ENCODE peak calls at places on chromosomes 6 and 20, in five cellular contexts. N is GM12878, U is PC-3, M is heart right ventricle, A is A549. X is an unnamed sample.
A peak's percentile ranks its signal among the peaks of the same experiment; 100 is the strongest.

GRCh38 chr6:123805921-123806320 is 2.3 kb downstream of the NKAIN2 start:
- DNase-seq in U (no peak), N (no peak), M (no peak), A (no peak), X (no peak)

GRCh38 chr6:67629268-67629667 is 1005.8 kb upstream of the ADGRB3 start:
- DNase-seq in N (no peak), U (no peak), M (no peak), A (no peak), X (no peak)

GRCh38 chr6:120378582-120379220 is 955.6 kb downstream of the TBC1D32 start:
- DNase-seq in N (no peak), M (no peak), A (peak; percentile 6), U (peak; percentile 70), X (no peak)

GRCh38 chr20:57290178-57290484 is 23.7 kb upstream of the BMP7 start:
- DNase-seq in M (no peak), N (no peak), A (no peak), U (no peak), X (no peak)

GRCh38 chr6:18177566-18177965 is 22.3 kb downstream of the KDM1B start:
- DNase-seq in U (no peak), A (no peak), M (no peak), N (no peak), X (no peak)

GRCh38 chr6:1068068-1068467 is 243.8 kb upstream of the FOXQ1 start:
- DNase-seq in M (no peak), N (no peak), A (no peak), U (no peak), X (no peak)

GRCh38 chr20:2750343-2751251 is 49.8 kb downstream of the CPXM1 start:
- DNase-seq in U (peak; percentile 44), A (peak; percentile 78), M (no peak), N (no peak), X (peak; percentile 86)

GRCh38 chr20:50663095-50663821 is 28.1 kb downstream of the RIPOR3 start:
- DNase-seq in A (no peak), M (peak; percentile 30), U (peak; percentile 83), N (no peak), X (no peak)

GRCh38 chr20:33092361-33092760 is 12.9 kb downstream of the BPIFB4 start:
- DNase-seq in U (no peak), M (no peak), A (no peak), N (no peak), X (no peak)

GRCh38 chr6:20952605-20953004 is 418.3 kb downstream of the CDKAL1 start:
- DNase-seq in U (peak; percentile 90), A (no peak), M (peak; percentile 13), N (no peak), X (no peak)

GRCh38 chr20:5657190-5657872 is 92.9 kb upstream of the SHLD1 start:
- DNase-seq in U (peak; percentile 98), N (no peak), M (peak; percentile 46), A (peak; percentile 74), X (peak; percentile 92)

GRCh38 chr6:75563032-75563431 is 38.6 kb upstream of the SENP6 start:
- DNase-seq in M (no peak), N (no peak), U (peak; percentile 48), A (peak; percentile 21), X (no peak)
- TF ChIP-seq CTCF in M (no peak), N (peak; percentile 60), U (peak; percentile 44), A (no peak), X (peak; percentile 30)

GRCh38 chr6:42316390-42316970 is 98.8 kb upstream of the MRPS10 start:
- DNase-seq in A (no peak), N (peak; percentile 12), M (no peak), U (peak; percentile 81), X (peak; percentile 93)

GRCh38 chr6:42316981-42317380 is 99.3 kb upstream of the MRPS10 start:
- DNase-seq in M (no peak), A (no peak), U (peak; percentile 45), N (peak; percentile 15), X (no peak)

GRCh38 chr6:42314571-42314950 is 96.9 kb upstream of the MRPS10 start:
- DNase-seq in A (no peak), N (no peak), M (no peak), U (peak; percentile 65), X (no peak)

GRCh38 chr6:42315220-42315990 is 97.7 kb upstream of the MRPS10 start:
- DNase-seq in A (no peak), U (no peak), M (no peak), N (no peak), X (no peak)

GRCh38 chr6:42315991-42316378 is 98.3 kb upstream of the MRPS10 start:
- DNase-seq in M (no peak), A (peak; percentile 60), N (no peak), U (peak; percentile 99), X (peak; percentile 93)
- TF ChIP-seq CTCF in M (no peak), A (no peak), N (no peak), U (no peak), X (no peak)

DNA sequence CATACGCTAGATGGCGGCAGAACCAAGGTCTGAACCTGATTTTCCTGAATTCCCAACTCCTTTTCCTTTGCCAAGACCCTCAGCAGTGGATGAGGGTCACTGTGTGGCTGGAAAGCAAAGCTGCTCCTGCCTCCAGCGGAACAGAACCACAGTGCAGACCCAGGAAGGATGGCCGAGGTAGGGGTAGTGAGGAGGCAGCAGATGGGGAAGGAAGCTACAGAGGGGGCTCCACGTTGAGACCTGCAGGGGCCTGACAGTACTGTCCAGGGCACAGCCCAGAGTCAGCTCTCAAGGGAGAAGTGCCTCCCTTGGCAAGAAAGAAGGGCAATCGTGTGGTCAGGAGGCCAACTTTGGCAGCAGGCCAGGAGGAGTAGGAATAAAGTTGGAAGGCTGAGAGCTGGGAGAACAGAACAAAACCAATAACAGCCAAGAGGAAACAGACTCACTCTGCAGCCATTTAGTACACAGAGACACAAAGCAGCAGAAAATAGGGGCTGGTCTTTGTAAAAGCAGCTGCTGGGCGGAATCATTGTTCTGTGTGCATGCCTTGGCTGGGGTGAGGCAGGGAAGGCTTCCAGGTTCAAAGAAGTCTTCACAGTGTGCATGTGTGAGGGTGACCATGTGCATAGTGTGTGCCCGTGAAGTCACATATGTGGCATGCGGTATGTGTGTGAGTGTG is 3.1 kb downstream of the GABRR2 start:
- DNase-seq in N (no peak), U (peak; percentile 48), M (peak; percentile 67), A (no peak), X (no peak)
- TF ChIP-seq CTCF in N (no peak), U (peak; percentile 37), M (peak; percentile 64), A (peak; percentile 18), X (no peak)

DNA sequence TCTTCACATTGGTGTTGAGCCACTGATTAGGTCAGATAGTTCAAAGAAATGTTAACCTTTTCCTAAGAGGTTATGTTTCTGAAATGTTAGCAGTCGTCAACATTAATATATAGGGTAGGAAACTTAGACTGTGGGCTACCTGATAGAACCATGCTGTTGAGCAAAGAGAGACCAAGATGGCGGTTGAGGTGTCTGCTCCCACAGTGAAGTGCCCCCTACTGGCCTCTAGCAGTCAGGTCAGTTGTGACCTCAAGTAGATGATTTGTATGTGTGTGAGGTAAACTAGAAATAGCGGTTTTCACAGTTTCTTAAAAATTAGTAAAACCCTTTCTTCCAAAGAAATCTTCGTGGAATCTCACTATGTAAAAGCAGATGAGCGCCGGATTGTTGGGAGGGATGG is 40.3 kb downstream of the MTHFD1L start:
- DNase-seq in N (no peak), U (no peak), M (no peak), A (no peak), X (no peak)
- TF ChIP-seq CTCF in N (peak; percentile 34), U (peak; percentile 59), M (peak; percentile 8), A (peak; percentile 25), X (peak; percentile 21)

GRCh38 chr20:19859444-19859843 is 101.4 kb downstream of the RIN2 start:
- DNase-seq in N (no peak), U (no peak), A (no peak), M (no peak), X (no peak)

GRCh38 chr20:19858972-19859371 is 100.9 kb downstream of the RIN2 start:
- DNase-seq in M (no peak), N (no peak), A (no peak), U (peak; percentile 38), X (no peak)

GRCh38 chr20:19864130-19864529 is 106.1 kb downstream of the RIN2 start:
- DNase-seq in U (peak; percentile 64), N (no peak), A (no peak), M (no peak), X (no peak)

GRCh38 chr20:19860742-19861141 is 102.7 kb downstream of the RIN2 start:
- DNase-seq in M (no peak), N (peak; percentile 21), U (no peak), A (peak; percentile 50), X (no peak)

DNA sequence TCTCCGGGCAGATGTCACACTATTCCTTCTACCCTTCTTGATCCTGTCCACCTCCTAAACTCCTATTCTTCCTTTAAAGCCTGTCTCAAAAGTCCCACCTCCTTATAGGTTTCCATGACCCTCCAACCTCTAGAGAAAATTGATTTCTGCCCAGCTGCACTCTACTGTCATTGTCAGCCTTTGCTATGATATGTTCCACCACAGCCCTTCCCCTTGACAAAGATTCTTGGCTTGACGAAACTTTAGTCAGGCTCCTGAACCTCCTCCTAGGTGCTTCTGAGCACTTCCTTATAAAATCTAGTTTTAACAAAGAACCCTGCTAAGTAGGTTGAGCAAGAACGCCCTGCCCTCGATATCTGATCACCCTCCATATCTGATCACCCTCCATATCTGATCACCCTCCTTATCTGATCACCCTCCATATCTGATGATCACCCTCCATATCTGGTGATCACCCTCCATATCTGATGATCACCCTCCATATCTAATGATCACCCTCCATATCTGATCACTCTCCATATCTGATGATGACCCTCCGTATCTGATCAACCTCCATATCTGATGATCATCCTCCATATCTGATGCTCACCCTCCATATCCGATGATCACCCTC is 103.2 kb downstream of the RIN2 start:
- DNase-seq in A (no peak), N (no peak), M (no peak), U (no peak), X (no peak)
- TF ChIP-seq CTCF in A (no peak), N (no peak), M (no peak), U (no peak), X (no peak)

GRCh38 chr6:29742191-29742590 is 19.0 kb downstream of the HLA-F start:
- DNase-seq in N (no peak), U (no peak), M (no peak), A (no peak), X (no peak)
- TF ChIP-seq CTCF in N (no peak), U (no peak), M (no peak), A (no peak), X (no peak)

GRCh38 chr6:149437212-149437611 is 37.1 kb downstream of the SUMO4 start:
- DNase-seq in A (no peak), N (no peak), M (no peak), U (no peak), X (no peak)
- TF ChIP-seq CTCF in A (no peak), N (no peak), M (no peak), U (no peak), X (no peak)

GRCh38 chr6:39568896-39569295 is 156.3 kb downstream of the KIF6 start:
- DNase-seq in M (no peak), N (no peak), U (peak; percentile 58), A (no peak), X (no peak)
- TF ChIP-seq CTCF in M (no peak), N (no peak), U (no peak), A (no peak), X (no peak)